ENCODE peak calls at places on chromosomes 13 and 19, in five cellular contexts. S is CD8-positive, alpha-beta T cell; K is CD8-positive, alpha-beta memory T cell; M is cardiac fibroblast; Z is left ventricle myocardium inferior. D is an unnamed sample.

GRCh38 chr19:2186071-2186846 is 22.5 kb downstream of the DOT1L start:
- DNase-seq in S (no peak), K (no peak), M (peak), Z (peak), D (peak)

GRCh38 chr19:7211191-7211988 is 82.8 kb downstream of the INSR start:
- DNase-seq in S (no peak), K (no peak), M (peak), Z (peak), D (peak)

GRCh38 chr13:23608704-23609413 is 38.6 kb downstream of the TNFRSF19 start:
- DNase-seq in S (no peak), K (no peak), M (peak), Z (peak), D (peak)

GRCh38 chr19:756232-756631 is 5.3 kb downstream of the MISP start:
- DNase-seq in S (no peak), K (no peak), M (peak), Z (no peak), D (peak)

GRCh38 chr13:51291341-51291740 is 48.1 kb upstream of the SERPINE3 start:
- DNase-seq in S (no peak), K (no peak), M (peak), Z (no peak), D (no peak)

GRCh38 chr13:52070929-52071523 is 46.5 kb downstream of the UTP14C start:
- DNase-seq in S (no peak), K (no peak), M (peak), Z (no peak), D (peak)

GRCh38 chr19:7415163-7415856 is 66.6 kb downstream of the ARHGEF18 start:
- DNase-seq in S (no peak), K (no peak), M (no peak), Z (no peak), D (no peak)

GRCh38 chr19:35154535-35155406 is at the start of gene FXYD5:
- DNase-seq in S (peak), K (peak), M (peak), Z (peak), D (peak)

D was measured in lung microvascular endothelial cell.